ENCODE peak calls at places on chromosomes 7 and 10, in five cellular contexts. One of them, this sample, is unnamed.

GRCh38 chr10:33214174-33214573 is 120.3 kb downstream of the NRP1 start:
- DNase-seq in mesenchymal stem cell: no peak
- DNase-seq in IMR-90: no peak
- DNase-seq in H9: no peak
- DNase-seq in neuronal stem cell: no peak
- DNase-seq in this sample: no peak

GRCh38 chr7:20561908-20562307 is 53.6 kb upstream of the ABCB5 start:
- DNase-seq in mesenchymal stem cell: no peak
- DNase-seq in IMR-90: no peak
- DNase-seq in H9: no peak
- DNase-seq in neuronal stem cell: no peak
- DNase-seq in this sample: no peak

GRCh38 chr7:27111753-27112277 is 9.3 kb upstream of the HOXA2 start:
- DNase-seq in mesenchymal stem cell: no peak
- DNase-seq in IMR-90: peak
- DNase-seq in H9: no peak
- DNase-seq in neuronal stem cell: no peak
- DNase-seq in this sample: no peak

GRCh38 chr7:26156454-26157365 is 4.7 kb downstream of the NFE2L3 start:
- DNase-seq in mesenchymal stem cell: peak
- DNase-seq in IMR-90: peak
- DNase-seq in H9: no peak
- DNase-seq in neuronal stem cell: no peak
- DNase-seq in this sample: peak

GRCh38 chr10:63627376-63627775 is 106.2 kb downstream of the REEP3 start:
- DNase-seq in mesenchymal stem cell: peak
- DNase-seq in IMR-90: no peak
- DNase-seq in H9: no peak
- DNase-seq in neuronal stem cell: no peak
- DNase-seq in this sample: peak

GRCh38 chr7:100574362-100575205 is 884 bp upstream of the SAP25 start:
- DNase-seq in mesenchymal stem cell: no peak
- DNase-seq in IMR-90: no peak
- DNase-seq in H9: peak
- DNase-seq in neuronal stem cell: no peak
- DNase-seq in this sample: no peak

GRCh38 chr10:51073461-51074237 is 638 bp upstream of the PRKG1 start:
- DNase-seq in mesenchymal stem cell: peak
- DNase-seq in IMR-90: peak
- DNase-seq in H9: peak
- DNase-seq in neuronal stem cell: peak
- DNase-seq in this sample: peak

GRCh38 chr10:28366943-28367342 is 64.1 kb upstream of the MPP7 start:
- DNase-seq in mesenchymal stem cell: no peak
- DNase-seq in IMR-90: no peak
- DNase-seq in H9: no peak
- DNase-seq in neuronal stem cell: no peak
- DNase-seq in this sample: peak

GRCh38 chr7:104982308-104982755 is 31.7 kb upstream of the KMT2E start:
- DNase-seq in mesenchymal stem cell: peak
- DNase-seq in IMR-90: no peak
- DNase-seq in H9: no peak
- DNase-seq in neuronal stem cell: no peak
- DNase-seq in this sample: peak

GRCh38 chr7:104983620-104984539 is 30.1 kb upstream of the KMT2E start:
- DNase-seq in mesenchymal stem cell: peak
- DNase-seq in IMR-90: peak
- DNase-seq in H9: peak
- DNase-seq in neuronal stem cell: peak
- DNase-seq in this sample: peak

GRCh38 chr7:104981671-104982036 is 32.4 kb upstream of the KMT2E start:
- DNase-seq in mesenchymal stem cell: no peak
- DNase-seq in IMR-90: no peak
- DNase-seq in H9: no peak
- DNase-seq in neuronal stem cell: no peak
- DNase-seq in this sample: no peak

GRCh38 chr7:104984591-104985258 is 29.3 kb upstream of the KMT2E start:
- DNase-seq in mesenchymal stem cell: no peak
- DNase-seq in IMR-90: no peak
- DNase-seq in H9: no peak
- DNase-seq in neuronal stem cell: no peak
- DNase-seq in this sample: no peak

GRCh38 chr7:104982773-104983619 is 31.0 kb upstream of the KMT2E start:
- DNase-seq in mesenchymal stem cell: no peak
- DNase-seq in IMR-90: no peak
- DNase-seq in H9: no peak
- DNase-seq in neuronal stem cell: no peak
- DNase-seq in this sample: no peak
- H3K9ac ChIP-seq in mesenchymal stem cell: peak
- H3K9ac ChIP-seq in IMR-90: peak
- H3K9ac ChIP-seq in H9: peak
- H3K9ac ChIP-seq in neuronal stem cell: no peak
- H3K9ac ChIP-seq in this sample: peak

GRCh38 chr7:79529896-79530235 is 76.4 kb upstream of the MAGI2 start:
- DNase-seq in mesenchymal stem cell: no peak
- DNase-seq in IMR-90: peak
- DNase-seq in H9: no peak
- DNase-seq in neuronal stem cell: no peak
- DNase-seq in this sample: peak
- H4K8ac ChIP-seq in mesenchymal stem cell: no peak
- H4K8ac ChIP-seq in IMR-90: peak
- H4K8ac ChIP-seq in H9: no peak
- H4K8ac ChIP-seq in neuronal stem cell: no peak
- H4K8ac ChIP-seq in this sample: no peak

GRCh38 chr10:18406136-18406535 is 245.3 kb downstream of the NSUN6 start:
- DNase-seq in mesenchymal stem cell: no peak
- DNase-seq in IMR-90: no peak
- DNase-seq in H9: peak
- DNase-seq in neuronal stem cell: no peak
- DNase-seq in this sample: peak
- H2BK5ac ChIP-seq in mesenchymal stem cell: no peak
- H2BK5ac ChIP-seq in IMR-90: no peak
- H2BK5ac ChIP-seq in H9: no peak
- H2BK5ac ChIP-seq in neuronal stem cell: no peak
- H2BK5ac ChIP-seq in this sample: no peak

GRCh38 chr7:134530460-134530859 is 3.1 kb downstream of the AKR1B10 start:
- DNase-seq in mesenchymal stem cell: no peak
- DNase-seq in IMR-90: no peak
- DNase-seq in H9: no peak
- DNase-seq in neuronal stem cell: no peak
- DNase-seq in this sample: no peak
- H3K9ac ChIP-seq in mesenchymal stem cell: no peak
- H3K9ac ChIP-seq in IMR-90: no peak
- H3K9ac ChIP-seq in H9: no peak
- H3K9ac ChIP-seq in neuronal stem cell: no peak
- H3K9ac ChIP-seq in this sample: no peak

GRCh38 chr7:102286237-102287081 is at the start of gene SH2B2:
- DNase-seq in mesenchymal stem cell: peak
- DNase-seq in IMR-90: peak
- DNase-seq in H9: peak
- DNase-seq in neuronal stem cell: peak
- DNase-seq in this sample: peak
- H4K8ac ChIP-seq in mesenchymal stem cell: peak
- H4K8ac ChIP-seq in IMR-90: peak
- H4K8ac ChIP-seq in H9: no peak
- H4K8ac ChIP-seq in neuronal stem cell: peak
- H4K8ac ChIP-seq in this sample: peak

GRCh38 chr10:120098242-120098930 is 205.9 kb downstream of the SEC23IP start:
- DNase-seq in mesenchymal stem cell: no peak
- DNase-seq in IMR-90: no peak
- DNase-seq in H9: no peak
- DNase-seq in neuronal stem cell: no peak
- DNase-seq in this sample: peak
- H2BK5ac ChIP-seq in mesenchymal stem cell: no peak
- H2BK5ac ChIP-seq in IMR-90: no peak
- H2BK5ac ChIP-seq in H9: no peak
- H2BK5ac ChIP-seq in neuronal stem cell: no peak
- H2BK5ac ChIP-seq in this sample: no peak

GRCh38 chr10:127736222-127736914 is 617 bp upstream of the FOXI2 start:
- DNase-seq in mesenchymal stem cell: no peak
- DNase-seq in IMR-90: no peak
- DNase-seq in H9: peak
- DNase-seq in neuronal stem cell: no peak
- DNase-seq in this sample: no peak
- H3K9ac ChIP-seq in mesenchymal stem cell: no peak
- H3K9ac ChIP-seq in IMR-90: no peak
- H3K9ac ChIP-seq in H9: no peak
- H3K9ac ChIP-seq in neuronal stem cell: peak
- H3K9ac ChIP-seq in this sample: no peak

DNA sequence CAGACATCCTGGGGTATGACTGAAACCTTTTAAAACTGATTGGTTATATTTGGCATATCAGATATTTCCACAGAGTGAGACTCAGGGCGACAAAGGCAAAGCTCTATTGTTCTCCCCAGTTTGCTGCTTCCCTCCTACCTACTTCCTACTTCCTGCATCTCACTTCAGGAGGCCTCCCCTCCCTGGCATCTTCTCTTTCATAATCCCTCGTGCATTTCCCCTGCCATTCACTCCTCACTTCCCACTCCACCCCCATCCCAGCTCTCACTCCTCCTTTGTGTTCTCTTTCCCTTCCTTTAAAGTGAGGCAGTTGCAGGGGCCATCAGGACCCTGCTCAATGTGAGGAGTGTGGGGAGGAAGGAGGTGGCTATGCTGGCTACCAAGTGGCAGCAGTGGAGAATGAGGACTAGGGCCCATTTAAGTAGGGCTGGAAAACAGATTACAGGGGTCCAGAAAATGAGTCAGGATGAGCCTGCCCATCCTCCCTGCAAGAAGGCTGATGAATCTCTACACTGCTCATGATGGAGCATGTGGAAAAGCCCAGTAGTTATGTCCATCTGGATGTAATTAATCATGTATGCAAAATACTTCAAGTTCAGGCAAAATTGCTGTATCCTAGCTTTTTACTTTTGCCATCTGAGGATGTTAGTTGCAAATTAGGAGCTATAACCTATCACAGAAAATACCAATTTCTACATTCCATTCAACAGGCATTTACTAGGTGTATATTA is 311.8 kb upstream of the IMMP2L start:
- DNase-seq in mesenchymal stem cell: no peak
- DNase-seq in IMR-90: peak
- DNase-seq in H9: no peak
- DNase-seq in neuronal stem cell: no peak
- DNase-seq in this sample: peak
- H4K8ac ChIP-seq in mesenchymal stem cell: peak
- H4K8ac ChIP-seq in IMR-90: peak
- H4K8ac ChIP-seq in H9: no peak
- H4K8ac ChIP-seq in neuronal stem cell: no peak
- H4K8ac ChIP-seq in this sample: no peak

GRCh38 chr7:29300649-29301048 is 106.1 kb downstream of the CHN2 start:
- DNase-seq in mesenchymal stem cell: no peak
- DNase-seq in IMR-90: no peak
- DNase-seq in H9: no peak
- DNase-seq in neuronal stem cell: no peak
- DNase-seq in this sample: no peak

GRCh38 chr7:29292886-29293658 is 98.5 kb downstream of the CHN2 start:
- DNase-seq in mesenchymal stem cell: no peak
- DNase-seq in IMR-90: no peak
- DNase-seq in H9: no peak
- DNase-seq in neuronal stem cell: no peak
- DNase-seq in this sample: no peak

GRCh38 chr7:29299986-29300609 is 105.5 kb downstream of the CHN2 start:
- DNase-seq in mesenchymal stem cell: no peak
- DNase-seq in IMR-90: no peak
- DNase-seq in H9: no peak
- DNase-seq in neuronal stem cell: no peak
- DNase-seq in this sample: peak

GRCh38 chr7:29296421-29296820 is 101.8 kb downstream of the CHN2 start:
- DNase-seq in mesenchymal stem cell: no peak
- DNase-seq in IMR-90: no peak
- DNase-seq in H9: no peak
- DNase-seq in neuronal stem cell: no peak
- DNase-seq in this sample: no peak

DNA sequence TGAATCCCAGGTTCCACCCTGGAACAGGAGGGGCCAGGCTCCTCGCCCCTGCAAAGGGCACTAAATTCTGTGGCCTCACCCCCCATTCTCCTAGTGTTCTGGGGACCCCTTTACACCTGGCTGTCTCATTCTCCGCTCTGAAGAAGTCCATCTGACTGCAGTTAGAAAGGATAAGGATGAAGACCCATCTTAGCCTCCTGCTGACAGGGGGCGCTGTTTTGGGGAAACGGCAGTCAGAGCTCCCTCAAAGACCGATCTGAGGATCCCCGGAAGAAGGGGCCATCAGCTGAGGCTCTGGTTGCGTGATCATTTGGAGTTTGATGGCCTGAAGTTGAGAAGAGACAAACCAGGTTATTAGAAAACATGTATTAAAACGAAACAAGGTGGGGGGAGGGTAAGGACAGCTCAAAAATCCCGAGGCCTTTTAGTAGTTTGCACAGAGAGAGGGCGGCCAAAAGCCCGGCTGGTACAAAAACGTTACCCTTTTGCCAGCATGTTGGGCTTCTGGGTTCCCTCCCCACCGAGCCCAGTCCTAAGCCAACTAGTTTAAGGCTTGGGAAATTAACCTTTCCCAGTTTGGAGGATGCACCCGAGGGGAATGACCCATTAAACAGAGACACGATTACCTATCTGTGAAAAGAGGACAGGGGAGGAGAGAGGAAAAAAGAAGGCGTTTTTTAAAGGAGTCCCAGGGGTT is 102.8 kb downstream of the CHN2 start:
- DNase-seq in mesenchymal stem cell: no peak
- DNase-seq in IMR-90: no peak
- DNase-seq in H9: peak
- DNase-seq in neuronal stem cell: no peak
- DNase-seq in this sample: peak
- H2BK5ac ChIP-seq in mesenchymal stem cell: no peak
- H2BK5ac ChIP-seq in IMR-90: no peak
- H2BK5ac ChIP-seq in H9: no peak
- H2BK5ac ChIP-seq in neuronal stem cell: no peak
- H2BK5ac ChIP-seq in this sample: no peak